ENCODE peak calls at places on chromosomes 2 and 18, in five cellular contexts. One of them, this sample, is unnamed.

GRCh38 chr2:239519081-239519920 is 118.5 kb upstream of the HDAC4 start:
- DNase-seq in germinal center: no peak
- DNase-seq in RPMI7951: no peak
- DNase-seq in ACHN: no peak
- DNase-seq in stimulated activated effector memory CD8-positive, alpha-beta T cell treated with anti-CD3 and anti-CD28 coated beads, Interleukin-12 subunit alpha, Interleukin-12 subunit beta, amount 100 ng/mL, for 72 hours: no peak
- DNase-seq in this sample: no peak

GRCh38 chr2:242001853-242002252 is 132.3 kb downstream of the RTP5 start:
- DNase-seq in germinal center: no peak
- DNase-seq in stimulated activated effector memory CD8-positive, alpha-beta T cell treated with anti-CD3 and anti-CD28 coated beads, Interleukin-12 subunit alpha, Interleukin-12 subunit beta, amount 100 ng/mL, for 72 hours: no peak
- DNase-seq in ACHN: no peak
- DNase-seq in RPMI7951: no peak
- DNase-seq in this sample: no peak

GRCh38 chr2:191386938-191387536 is 141.8 kb downstream of the MYO1B start:
- DNase-seq in RPMI7951: peak; percentile 75
- DNase-seq in stimulated activated effector memory CD8-positive, alpha-beta T cell treated with anti-CD3 and anti-CD28 coated beads, Interleukin-12 subunit alpha, Interleukin-12 subunit beta, amount 100 ng/mL, for 72 hours: no peak
- DNase-seq in ACHN: peak; percentile 80
- DNase-seq in germinal center: no peak
- DNase-seq in this sample: no peak

GRCh38 chr2:95316466-95317122 is 19.4 kb downstream of the KCNIP3 start:
- DNase-seq in stimulated activated effector memory CD8-positive, alpha-beta T cell treated with anti-CD3 and anti-CD28 coated beads, Interleukin-12 subunit alpha, Interleukin-12 subunit beta, amount 100 ng/mL, for 72 hours: no peak
- DNase-seq in germinal center: no peak
- DNase-seq in ACHN: peak; percentile 92
- DNase-seq in RPMI7951: peak; percentile 95
- DNase-seq in this sample: no peak

GRCh38 chr2:202035089-202035940 is 1.7 kb downstream of the FZD7 start:
- DNase-seq in germinal center: no peak
- DNase-seq in stimulated activated effector memory CD8-positive, alpha-beta T cell treated with anti-CD3 and anti-CD28 coated beads, Interleukin-12 subunit alpha, Interleukin-12 subunit beta, amount 100 ng/mL, for 72 hours: no peak
- DNase-seq in ACHN: no peak
- DNase-seq in RPMI7951: no peak
- DNase-seq in this sample: peak; percentile 68

GRCh38 chr18:35303610-35304009 is 13.6 kb upstream of the ZSCAN30 start:
- DNase-seq in germinal center: no peak
- DNase-seq in RPMI7951: no peak
- DNase-seq in stimulated activated effector memory CD8-positive, alpha-beta T cell treated with anti-CD3 and anti-CD28 coated beads, Interleukin-12 subunit alpha, Interleukin-12 subunit beta, amount 100 ng/mL, for 72 hours: no peak
- DNase-seq in ACHN: no peak
- DNase-seq in this sample: no peak

GRCh38 chr2:45331034-45331786 is 279.9 kb downstream of the SRBD1 start:
- DNase-seq in ACHN: no peak
- DNase-seq in germinal center: no peak
- DNase-seq in stimulated activated effector memory CD8-positive, alpha-beta T cell treated with anti-CD3 and anti-CD28 coated beads, Interleukin-12 subunit alpha, Interleukin-12 subunit beta, amount 100 ng/mL, for 72 hours: no peak
- DNase-seq in RPMI7951: peak; percentile 32
- DNase-seq in this sample: no peak

GRCh38 chr2:149463328-149464002 is 124.1 kb downstream of the MMADHC start:
- DNase-seq in RPMI7951: no peak
- DNase-seq in ACHN: no peak
- DNase-seq in germinal center: no peak
- DNase-seq in stimulated activated effector memory CD8-positive, alpha-beta T cell treated with anti-CD3 and anti-CD28 coated beads, Interleukin-12 subunit alpha, Interleukin-12 subunit beta, amount 100 ng/mL, for 72 hours: no peak
- DNase-seq in this sample: no peak

GRCh38 chr2:83462881-83463280 is 996.2 kb downstream of the SUCLG1 start:
- DNase-seq in ACHN: no peak
- DNase-seq in stimulated activated effector memory CD8-positive, alpha-beta T cell treated with anti-CD3 and anti-CD28 coated beads, Interleukin-12 subunit alpha, Interleukin-12 subunit beta, amount 100 ng/mL, for 72 hours: no peak
- DNase-seq in germinal center: no peak
- DNase-seq in RPMI7951: no peak
- DNase-seq in this sample: no peak

GRCh38 chr2:237616373-237617304 is 10.7 kb upstream of the LRRFIP1 start:
- DNase-seq in stimulated activated effector memory CD8-positive, alpha-beta T cell treated with anti-CD3 and anti-CD28 coated beads, Interleukin-12 subunit alpha, Interleukin-12 subunit beta, amount 100 ng/mL, for 72 hours: no peak
- DNase-seq in ACHN: no peak
- DNase-seq in germinal center: no peak
- DNase-seq in RPMI7951: peak; percentile 93
- DNase-seq in this sample: no peak

GRCh38 chr2:43328157-43328556 is 101.8 kb upstream of the ZFP36L2 start:
- DNase-seq in germinal center: no peak
- DNase-seq in stimulated activated effector memory CD8-positive, alpha-beta T cell treated with anti-CD3 and anti-CD28 coated beads, Interleukin-12 subunit alpha, Interleukin-12 subunit beta, amount 100 ng/mL, for 72 hours: no peak
- DNase-seq in ACHN: no peak
- DNase-seq in RPMI7951: no peak
- DNase-seq in this sample: peak; percentile 49

GRCh38 chr2:30559544-30559943 is 112.5 kb downstream of the LCLAT1 start:
- DNase-seq in ACHN: no peak
- DNase-seq in stimulated activated effector memory CD8-positive, alpha-beta T cell treated with anti-CD3 and anti-CD28 coated beads, Interleukin-12 subunit alpha, Interleukin-12 subunit beta, amount 100 ng/mL, for 72 hours: no peak
- DNase-seq in germinal center: no peak
- DNase-seq in RPMI7951: no peak
- DNase-seq in this sample: no peak

GRCh38 chr2:136377423-136378382 is 259.8 kb upstream of the CXCR4 start:
- DNase-seq in germinal center: no peak
- DNase-seq in ACHN: no peak
- DNase-seq in RPMI7951: no peak
- DNase-seq in stimulated activated effector memory CD8-positive, alpha-beta T cell treated with anti-CD3 and anti-CD28 coated beads, Interleukin-12 subunit alpha, Interleukin-12 subunit beta, amount 100 ng/mL, for 72 hours: no peak
- DNase-seq in this sample: no peak

GRCh38 chr2:37604716-37605115 is 66.7 kb downstream of the CDC42EP3 start:
- DNase-seq in germinal center: no peak
- DNase-seq in ACHN: no peak
- DNase-seq in RPMI7951: peak; percentile 70
- DNase-seq in stimulated activated effector memory CD8-positive, alpha-beta T cell treated with anti-CD3 and anti-CD28 coated beads, Interleukin-12 subunit alpha, Interleukin-12 subunit beta, amount 100 ng/mL, for 72 hours: no peak
- DNase-seq in this sample: no peak

GRCh38 chr2:237647176-237648015 is 20.0 kb downstream of the LRRFIP1 start:
- DNase-seq in ACHN: no peak
- DNase-seq in RPMI7951: no peak
- DNase-seq in germinal center: no peak
- DNase-seq in stimulated activated effector memory CD8-positive, alpha-beta T cell treated with anti-CD3 and anti-CD28 coated beads, Interleukin-12 subunit alpha, Interleukin-12 subunit beta, amount 100 ng/mL, for 72 hours: no peak
- DNase-seq in this sample: no peak

GRCh38 chr18:61831071-61831470 is 61.7 kb downstream of the RNF152 start:
- DNase-seq in stimulated activated effector memory CD8-positive, alpha-beta T cell treated with anti-CD3 and anti-CD28 coated beads, Interleukin-12 subunit alpha, Interleukin-12 subunit beta, amount 100 ng/mL, for 72 hours: no peak
- DNase-seq in RPMI7951: no peak
- DNase-seq in ACHN: no peak
- DNase-seq in germinal center: no peak
- DNase-seq in this sample: no peak

GRCh38 chr18:32446780-32447179 is 23.9 kb downstream of the GAREM1 start:
- DNase-seq in stimulated activated effector memory CD8-positive, alpha-beta T cell treated with anti-CD3 and anti-CD28 coated beads, Interleukin-12 subunit alpha, Interleukin-12 subunit beta, amount 100 ng/mL, for 72 hours: no peak
- DNase-seq in germinal center: no peak
- DNase-seq in ACHN: no peak
- DNase-seq in RPMI7951: no peak
- DNase-seq in this sample: no peak

GRCh38 chr2:5975406-5975805 is 283.2 kb downstream of the SOX11 start:
- DNase-seq in stimulated activated effector memory CD8-positive, alpha-beta T cell treated with anti-CD3 and anti-CD28 coated beads, Interleukin-12 subunit alpha, Interleukin-12 subunit beta, amount 100 ng/mL, for 72 hours: no peak
- DNase-seq in ACHN: no peak
- DNase-seq in RPMI7951: no peak
- DNase-seq in germinal center: no peak
- DNase-seq in this sample: no peak

GRCh38 chr2:172299741-172300140 is 127.6 kb upstream of the ITGA6 start:
- DNase-seq in germinal center: no peak
- DNase-seq in ACHN: no peak
- DNase-seq in stimulated activated effector memory CD8-positive, alpha-beta T cell treated with anti-CD3 and anti-CD28 coated beads, Interleukin-12 subunit alpha, Interleukin-12 subunit beta, amount 100 ng/mL, for 72 hours: no peak
- DNase-seq in RPMI7951: peak; percentile 56
- DNase-seq in this sample: peak; percentile 50

GRCh38 chr2:238952261-238952924 is 104.5 kb downstream of the TWIST2 start:
- DNase-seq in ACHN: no peak
- DNase-seq in stimulated activated effector memory CD8-positive, alpha-beta T cell treated with anti-CD3 and anti-CD28 coated beads, Interleukin-12 subunit alpha, Interleukin-12 subunit beta, amount 100 ng/mL, for 72 hours: no peak
- DNase-seq in germinal center: no peak
- DNase-seq in RPMI7951: no peak
- DNase-seq in this sample: no peak

GRCh38 chr2:178764097-178764496 is 43.1 kb downstream of the TTN start:
- DNase-seq in RPMI7951: peak; percentile 19
- DNase-seq in stimulated activated effector memory CD8-positive, alpha-beta T cell treated with anti-CD3 and anti-CD28 coated beads, Interleukin-12 subunit alpha, Interleukin-12 subunit beta, amount 100 ng/mL, for 72 hours: no peak
- DNase-seq in germinal center: no peak
- DNase-seq in ACHN: no peak
- DNase-seq in this sample: no peak

GRCh38 chr2:133063792-133064191 is 393.8 kb upstream of the LYPD1 start:
- DNase-seq in germinal center: no peak
- DNase-seq in ACHN: peak; percentile 57
- DNase-seq in stimulated activated effector memory CD8-positive, alpha-beta T cell treated with anti-CD3 and anti-CD28 coated beads, Interleukin-12 subunit alpha, Interleukin-12 subunit beta, amount 100 ng/mL, for 72 hours: no peak
- DNase-seq in RPMI7951: peak; percentile 21
- DNase-seq in this sample: no peak

GRCh38 chr2:3519255-3520190 is at the start of gene ADI1:
- DNase-seq in ACHN: peak; percentile 87
- DNase-seq in germinal center: peak; percentile 67
- DNase-seq in stimulated activated effector memory CD8-positive, alpha-beta T cell treated with anti-CD3 and anti-CD28 coated beads, Interleukin-12 subunit alpha, Interleukin-12 subunit beta, amount 100 ng/mL, for 72 hours: peak; percentile 64
- DNase-seq in RPMI7951: peak; percentile 75
- DNase-seq in this sample: peak; percentile 89

GRCh38 chr2:71385008-71385407 is 53.4 kb downstream of the ZNF638 start:
- DNase-seq in ACHN: peak; percentile 47
- DNase-seq in RPMI7951: peak; percentile 57
- DNase-seq in stimulated activated effector memory CD8-positive, alpha-beta T cell treated with anti-CD3 and anti-CD28 coated beads, Interleukin-12 subunit alpha, Interleukin-12 subunit beta, amount 100 ng/mL, for 72 hours: no peak
- DNase-seq in germinal center: no peak
- DNase-seq in this sample: no peak

GRCh38 chr2:100008960-100009359 is 133.4 kb downstream of the AFF3 start:
- DNase-seq in stimulated activated effector memory CD8-positive, alpha-beta T cell treated with anti-CD3 and anti-CD28 coated beads, Interleukin-12 subunit alpha, Interleukin-12 subunit beta, amount 100 ng/mL, for 72 hours: no peak
- DNase-seq in RPMI7951: no peak
- DNase-seq in ACHN: no peak
- DNase-seq in germinal center: no peak
- DNase-seq in this sample: no peak

GRCh38 chr2:173021939-173022371 is 53.7 kb upstream of the MAP3K20 start:
- DNase-seq in germinal center: no peak
- DNase-seq in stimulated activated effector memory CD8-positive, alpha-beta T cell treated with anti-CD3 and anti-CD28 coated beads, Interleukin-12 subunit alpha, Interleukin-12 subunit beta, amount 100 ng/mL, for 72 hours: no peak
- DNase-seq in ACHN: peak; percentile 12
- DNase-seq in RPMI7951: peak; percentile 45
- DNase-seq in this sample: no peak

GRCh38 chr2:84874381-84875212 is 6.3 kb downstream of the TRABD2A start:
- DNase-seq in stimulated activated effector memory CD8-positive, alpha-beta T cell treated with anti-CD3 and anti-CD28 coated beads, Interleukin-12 subunit alpha, Interleukin-12 subunit beta, amount 100 ng/mL, for 72 hours: no peak
- DNase-seq in germinal center: no peak
- DNase-seq in RPMI7951: peak; percentile 21
- DNase-seq in ACHN: no peak
- DNase-seq in this sample: no peak

GRCh38 chr2:205617905-205618304 is 64.4 kb upstream of the NRP2 start:
- DNase-seq in RPMI7951: no peak
- DNase-seq in germinal center: no peak
- DNase-seq in stimulated activated effector memory CD8-positive, alpha-beta T cell treated with anti-CD3 and anti-CD28 coated beads, Interleukin-12 subunit alpha, Interleukin-12 subunit beta, amount 100 ng/mL, for 72 hours: no peak
- DNase-seq in ACHN: no peak
- DNase-seq in this sample: no peak

GRCh38 chr2:38474833-38475566 is 97.9 kb upstream of the ATL2 start:
- DNase-seq in ACHN: no peak
- DNase-seq in RPMI7951: no peak
- DNase-seq in stimulated activated effector memory CD8-positive, alpha-beta T cell treated with anti-CD3 and anti-CD28 coated beads, Interleukin-12 subunit alpha, Interleukin-12 subunit beta, amount 100 ng/mL, for 72 hours: no peak
- DNase-seq in germinal center: no peak
- DNase-seq in this sample: no peak

GRCh38 chr2:46336560-46336959 is 39.4 kb downstream of the EPAS1 start:
- DNase-seq in RPMI7951: peak; percentile 31
- DNase-seq in germinal center: no peak
- DNase-seq in ACHN: no peak
- DNase-seq in stimulated activated effector memory CD8-positive, alpha-beta T cell treated with anti-CD3 and anti-CD28 coated beads, Interleukin-12 subunit alpha, Interleukin-12 subunit beta, amount 100 ng/mL, for 72 hours: no peak
- DNase-seq in this sample: no peak

GRCh38 chr18:55289775-55290174 is 298.2 kb downstream of the TCF4 start:
- DNase-seq in RPMI7951: no peak
- DNase-seq in ACHN: no peak
- DNase-seq in germinal center: no peak
- DNase-seq in stimulated activated effector memory CD8-positive, alpha-beta T cell treated with anti-CD3 and anti-CD28 coated beads, Interleukin-12 subunit alpha, Interleukin-12 subunit beta, amount 100 ng/mL, for 72 hours: no peak
- DNase-seq in this sample: no peak

GRCh38 chr2:21050164-21050563 is 6.3 kb upstream of the APOB start:
- DNase-seq in ACHN: no peak
- DNase-seq in stimulated activated effector memory CD8-positive, alpha-beta T cell treated with anti-CD3 and anti-CD28 coated beads, Interleukin-12 subunit alpha, Interleukin-12 subunit beta, amount 100 ng/mL, for 72 hours: no peak
- DNase-seq in RPMI7951: no peak
- DNase-seq in germinal center: no peak
- DNase-seq in this sample: no peak

GRCh38 chr2:217183471-217183870 is 323.6 kb upstream of the TNP1 start:
- DNase-seq in germinal center: no peak
- DNase-seq in stimulated activated effector memory CD8-positive, alpha-beta T cell treated with anti-CD3 and anti-CD28 coated beads, Interleukin-12 subunit alpha, Interleukin-12 subunit beta, amount 100 ng/mL, for 72 hours: no peak
- DNase-seq in RPMI7951: no peak
- DNase-seq in ACHN: no peak
- DNase-seq in this sample: no peak

GRCh38 chr2:170368370-170368769 is 190.4 kb downstream of the MYO3B start:
- DNase-seq in ACHN: no peak
- DNase-seq in stimulated activated effector memory CD8-positive, alpha-beta T cell treated with anti-CD3 and anti-CD28 coated beads, Interleukin-12 subunit alpha, Interleukin-12 subunit beta, amount 100 ng/mL, for 72 hours: no peak
- DNase-seq in germinal center: no peak
- DNase-seq in RPMI7951: no peak
- DNase-seq in this sample: no peak

This sample was measured in left colon.